ENCODE peak calls at places on chromosomes 7 and 10, in six cellular contexts. One of them, this sample, is unnamed.

GRCh38 chr7:127189074-127189473 is 63.7 kb downstream of the GRM8 start:
- DNase-seq in nephron progenitor cell: no peak
- DNase-seq in CD8-positive, alpha-beta memory T cell: no peak
- DNase-seq in stimulated activated naive B cell treated with anti-CD40 and anti-IgM and Interleukin-4, amounts not matched to agents 10 μg/mL and 1 μg/mL and 100 μg/mL, for 72 hours: no peak
- DNase-seq in T-helper 2 cell: no peak
- DNase-seq in coronary artery: no peak
- DNase-seq in this sample: no peak

GRCh38 chr10:4661572-4662255 is 164.3 kb upstream of the AKR1E2 start:
- DNase-seq in stimulated activated naive B cell treated with anti-CD40 and anti-IgM and Interleukin-4, amounts not matched to agents 10 μg/mL and 1 μg/mL and 100 μg/mL, for 72 hours: no peak
- DNase-seq in CD8-positive, alpha-beta memory T cell: no peak
- DNase-seq in coronary artery: peak
- DNase-seq in nephron progenitor cell: no peak
- DNase-seq in T-helper 2 cell: no peak
- DNase-seq in this sample: no peak

GRCh38 chr7:93119191-93119905 is 1.6 kb upstream of the SAMD9 start:
- DNase-seq in stimulated activated naive B cell treated with anti-CD40 and anti-IgM and Interleukin-4, amounts not matched to agents 10 μg/mL and 1 μg/mL and 100 μg/mL, for 72 hours: no peak
- DNase-seq in coronary artery: no peak
- DNase-seq in nephron progenitor cell: no peak
- DNase-seq in CD8-positive, alpha-beta memory T cell: no peak
- DNase-seq in T-helper 2 cell: no peak
- DNase-seq in this sample: no peak

GRCh38 chr7:135704074-135704473 is 23.9 kb downstream of the SLC13A4 start:
- DNase-seq in stimulated activated naive B cell treated with anti-CD40 and anti-IgM and Interleukin-4, amounts not matched to agents 10 μg/mL and 1 μg/mL and 100 μg/mL, for 72 hours: no peak
- DNase-seq in coronary artery: no peak
- DNase-seq in CD8-positive, alpha-beta memory T cell: no peak
- DNase-seq in T-helper 2 cell: no peak
- DNase-seq in nephron progenitor cell: no peak
- DNase-seq in this sample: no peak

GRCh38 chr10:114401195-114401741 is 3.0 kb downstream of the AFAP1L2 start:
- DNase-seq in nephron progenitor cell: no peak
- DNase-seq in coronary artery: peak
- DNase-seq in CD8-positive, alpha-beta memory T cell: no peak
- DNase-seq in T-helper 2 cell: no peak
- DNase-seq in stimulated activated naive B cell treated with anti-CD40 and anti-IgM and Interleukin-4, amounts not matched to agents 10 μg/mL and 1 μg/mL and 100 μg/mL, for 72 hours: no peak
- DNase-seq in this sample: no peak

GRCh38 chr10:71697938-71698709 is 21.5 kb downstream of the C10orf105 start:
- DNase-seq in nephron progenitor cell: no peak
- DNase-seq in coronary artery: no peak
- DNase-seq in stimulated activated naive B cell treated with anti-CD40 and anti-IgM and Interleukin-4, amounts not matched to agents 10 μg/mL and 1 μg/mL and 100 μg/mL, for 72 hours: no peak
- DNase-seq in CD8-positive, alpha-beta memory T cell: peak
- DNase-seq in T-helper 2 cell: no peak
- DNase-seq in this sample: peak

GRCh38 chr7:152366662-152367061 is 69.1 kb downstream of the KMT2C start:
- DNase-seq in nephron progenitor cell: no peak
- DNase-seq in T-helper 2 cell: no peak
- DNase-seq in CD8-positive, alpha-beta memory T cell: no peak
- DNase-seq in coronary artery: no peak
- DNase-seq in stimulated activated naive B cell treated with anti-CD40 and anti-IgM and Interleukin-4, amounts not matched to agents 10 μg/mL and 1 μg/mL and 100 μg/mL, for 72 hours: no peak
- DNase-seq in this sample: peak

GRCh38 chr7:128408709-128409434 is 910 bp downstream of the IMPDH1 start:
- DNase-seq in nephron progenitor cell: no peak
- DNase-seq in coronary artery: no peak
- DNase-seq in T-helper 2 cell: no peak
- DNase-seq in stimulated activated naive B cell treated with anti-CD40 and anti-IgM and Interleukin-4, amounts not matched to agents 10 μg/mL and 1 μg/mL and 100 μg/mL, for 72 hours: no peak
- DNase-seq in CD8-positive, alpha-beta memory T cell: no peak
- DNase-seq in this sample: no peak

GRCh38 chr10:92594194-92594593 is 1.3 kb downstream of the KIF11 start:
- DNase-seq in T-helper 2 cell: no peak
- DNase-seq in stimulated activated naive B cell treated with anti-CD40 and anti-IgM and Interleukin-4, amounts not matched to agents 10 μg/mL and 1 μg/mL and 100 μg/mL, for 72 hours: no peak
- DNase-seq in coronary artery: no peak
- DNase-seq in nephron progenitor cell: no peak
- DNase-seq in CD8-positive, alpha-beta memory T cell: no peak
- DNase-seq in this sample: no peak

GRCh38 chr10:132397671-132398565 is 918 bp downstream of the PWWP2B start:
- DNase-seq in coronary artery: no peak
- DNase-seq in nephron progenitor cell: no peak
- DNase-seq in CD8-positive, alpha-beta memory T cell: peak
- DNase-seq in stimulated activated naive B cell treated with anti-CD40 and anti-IgM and Interleukin-4, amounts not matched to agents 10 μg/mL and 1 μg/mL and 100 μg/mL, for 72 hours: no peak
- DNase-seq in T-helper 2 cell: no peak
- DNase-seq in this sample: peak

GRCh38 chr10:31419394-31420063 is 100.5 kb downstream of the ZEB1 start:
- DNase-seq in T-helper 2 cell: no peak
- DNase-seq in coronary artery: no peak
- DNase-seq in nephron progenitor cell: no peak
- DNase-seq in CD8-positive, alpha-beta memory T cell: no peak
- DNase-seq in stimulated activated naive B cell treated with anti-CD40 and anti-IgM and Interleukin-4, amounts not matched to agents 10 μg/mL and 1 μg/mL and 100 μg/mL, for 72 hours: no peak
- DNase-seq in this sample: no peak

GRCh38 chr7:98178321-98178720 is 32.9 kb upstream of the BHLHA15 start:
- DNase-seq in T-helper 2 cell: no peak
- DNase-seq in nephron progenitor cell: no peak
- DNase-seq in coronary artery: no peak
- DNase-seq in CD8-positive, alpha-beta memory T cell: no peak
- DNase-seq in stimulated activated naive B cell treated with anti-CD40 and anti-IgM and Interleukin-4, amounts not matched to agents 10 μg/mL and 1 μg/mL and 100 μg/mL, for 72 hours: no peak
- DNase-seq in this sample: no peak

GRCh38 chr10:6162589-6163356 is 40.0 kb upstream of the PFKFB3 start:
- DNase-seq in nephron progenitor cell: no peak
- DNase-seq in stimulated activated naive B cell treated with anti-CD40 and anti-IgM and Interleukin-4, amounts not matched to agents 10 μg/mL and 1 μg/mL and 100 μg/mL, for 72 hours: no peak
- DNase-seq in CD8-positive, alpha-beta memory T cell: peak
- DNase-seq in coronary artery: no peak
- DNase-seq in T-helper 2 cell: no peak
- DNase-seq in this sample: no peak

GRCh38 chr7:113491305-113491704 is 373.0 kb upstream of the SMIM30 start:
- DNase-seq in CD8-positive, alpha-beta memory T cell: no peak
- DNase-seq in coronary artery: no peak
- DNase-seq in nephron progenitor cell: no peak
- DNase-seq in stimulated activated naive B cell treated with anti-CD40 and anti-IgM and Interleukin-4, amounts not matched to agents 10 μg/mL and 1 μg/mL and 100 μg/mL, for 72 hours: no peak
- DNase-seq in T-helper 2 cell: no peak
- DNase-seq in this sample: no peak

GRCh38 chr7:13532028-13532753 is 457.3 kb downstream of the ETV1 start:
- DNase-seq in T-helper 2 cell: no peak
- DNase-seq in coronary artery: no peak
- DNase-seq in stimulated activated naive B cell treated with anti-CD40 and anti-IgM and Interleukin-4, amounts not matched to agents 10 μg/mL and 1 μg/mL and 100 μg/mL, for 72 hours: no peak
- DNase-seq in nephron progenitor cell: no peak
- DNase-seq in CD8-positive, alpha-beta memory T cell: no peak
- DNase-seq in this sample: no peak

GRCh38 chr7:66344166-66344565 is 139.0 kb downstream of the TPST1 start:
- DNase-seq in T-helper 2 cell: no peak
- DNase-seq in nephron progenitor cell: no peak
- DNase-seq in stimulated activated naive B cell treated with anti-CD40 and anti-IgM and Interleukin-4, amounts not matched to agents 10 μg/mL and 1 μg/mL and 100 μg/mL, for 72 hours: no peak
- DNase-seq in coronary artery: no peak
- DNase-seq in CD8-positive, alpha-beta memory T cell: no peak
- DNase-seq in this sample: no peak

GRCh38 chr7:30930621-30931020 is 19.0 kb downstream of the AQP1 start:
- DNase-seq in coronary artery: no peak
- DNase-seq in stimulated activated naive B cell treated with anti-CD40 and anti-IgM and Interleukin-4, amounts not matched to agents 10 μg/mL and 1 μg/mL and 100 μg/mL, for 72 hours: no peak
- DNase-seq in nephron progenitor cell: no peak
- DNase-seq in T-helper 2 cell: no peak
- DNase-seq in CD8-positive, alpha-beta memory T cell: no peak
- DNase-seq in this sample: no peak

GRCh38 chr10:76035010-76035727 is 603.7 kb downstream of the LRMDA start:
- DNase-seq in CD8-positive, alpha-beta memory T cell: no peak
- DNase-seq in T-helper 2 cell: no peak
- DNase-seq in coronary artery: no peak
- DNase-seq in nephron progenitor cell: peak
- DNase-seq in stimulated activated naive B cell treated with anti-CD40 and anti-IgM and Interleukin-4, amounts not matched to agents 10 μg/mL and 1 μg/mL and 100 μg/mL, for 72 hours: no peak
- DNase-seq in this sample: no peak

This sample was measured in GM06990.